ENCODE peak calls at places on chromosomes 7 and 10, in four cellular contexts. I is A549, G is GM12878, Y is K562. L is an unnamed sample.

GRCh38 chr10:103480521-103480920 is 1.5 kb upstream of the CALHM3 start:
- DNase-seq in I (no peak), G (no peak), Y (no peak), L (peak)

GRCh38 chr7:139667377-139667776 is 110.4 kb downstream of the HIPK2 start:
- DNase-seq in I (no peak), G (no peak), Y (no peak), L (no peak)

GRCh38 chr7:158731761-158732160 is 27.2 kb upstream of the NCAPG2 start:
- DNase-seq in I (no peak), G (no peak), Y (no peak), L (no peak)

GRCh38 chr10:28375399-28376354 is 72.8 kb upstream of the MPP7 start:
- DNase-seq in I (peak), G (no peak), Y (no peak), L (peak)

GRCh38 chr10:103082683-103083082 is 110.4 kb downstream of the NT5C2 start:
- DNase-seq in I (no peak), G (no peak), Y (no peak), L (no peak)

GRCh38 chr10:59954296-59954695 is 47.9 kb upstream of the CCDC6 start:
- DNase-seq in I (no peak), G (no peak), Y (no peak), L (peak)

GRCh38 chr7:122677149-122677548 is 21.8 kb downstream of the RNF133 start:
- DNase-seq in I (no peak), G (no peak), Y (no peak), L (no peak)

GRCh38 chr10:102133373-102134195 is 744 bp downstream of the PPRC1 start:
- DNase-seq in I (peak), G (no peak), Y (peak), L (peak)

GRCh38 chr7:37323912-37324430 is 124.7 kb downstream of the ELMO1 start:
- DNase-seq in I (no peak), G (no peak), Y (no peak), L (no peak)

GRCh38 chr7:6151994-6152735 is 120.3 kb downstream of the CYTH3 start:
- DNase-seq in I (no peak), G (no peak), Y (no peak), L (no peak)

GRCh38 chr10:69317175-69318086 is 39.1 kb downstream of the HK1 start:
- DNase-seq in I (no peak), G (no peak), Y (peak), L (no peak)

GRCh38 chr10:7507887-7508726 is 97.3 kb upstream of the SFMBT2 start:
- DNase-seq in I (no peak), G (no peak), Y (no peak), L (no peak)

GRCh38 chr10:70307096-70307495 is 23.3 kb upstream of the NPFFR1 start:
- DNase-seq in I (no peak), G (no peak), Y (no peak), L (no peak)

GRCh38 chr7:129279757-129280156 is 54.9 kb downstream of the AHCYL2 start:
- DNase-seq in I (no peak), G (no peak), Y (no peak), L (no peak)

GRCh38 chr7:144390481-144390880 is 13.0 kb downstream of the NOBOX start:
- DNase-seq in I (no peak), G (no peak), Y (no peak), L (no peak)

GRCh38 chr7:102283477-102284189 is 3.0 kb upstream of the SH2B2 start:
- DNase-seq in I (no peak), G (no peak), Y (no peak), L (no peak)

GRCh38 chr10:62688971-62689700 is 115.4 kb upstream of the ADO start:
- DNase-seq in I (no peak), G (no peak), Y (no peak), L (no peak)

GRCh38 chr10:110151467-110151866 is 55.9 kb upstream of the MXI1 start:
- DNase-seq in I (no peak), G (no peak), Y (no peak), L (no peak)

GRCh38 chr7:30789334-30789711 is 18.1 kb downstream of the MINDY4 start:
- DNase-seq in I (no peak), G (no peak), Y (no peak), L (peak)

GRCh38 chr7:101241015-101241363 is 3.4 kb upstream of the CLDN15 start:
- DNase-seq in I (no peak), G (no peak), Y (no peak), L (no peak)

GRCh38 chr10:71423268-71423667 is 26.5 kb downstream of the CDH23 start:
- DNase-seq in I (no peak), G (no peak), Y (no peak), L (no peak)

GRCh38 chr7:39810204-39810642 is 139.8 kb upstream of the CDK13 start:
- DNase-seq in I (peak), G (no peak), Y (peak), L (no peak)

GRCh38 chr7:152522551-152522950 is 86.7 kb upstream of the KMT2C start:
- DNase-seq in I (no peak), G (no peak), Y (no peak), L (no peak)

GRCh38 chr10:103765981-103766380 is 89.4 kb downstream of the SH3PXD2A start:
- DNase-seq in I (no peak), G (no peak), Y (no peak), L (peak)

GRCh38 chr10:63346015-63346441 is 119.7 kb downstream of the JMJD1C start:
- DNase-seq in I (peak), G (no peak), Y (no peak), L (peak)

GRCh38 chr10:127196955-127197432 is 603 bp upstream of the INSYN2A start:
- DNase-seq in I (no peak), G (no peak), Y (no peak), L (no peak)

GRCh38 chr7:27066148-27066547 is 29.7 kb downstream of the HOXA1 start:
- DNase-seq in I (no peak), G (no peak), Y (no peak), L (peak)

GRCh38 chr7:151379193-151379520 is 30.7 kb downstream of the WDR86 start:
- DNase-seq in I (no peak), G (no peak), Y (no peak), L (no peak)

GRCh38 chr7:131106681-131107342 is 220.9 kb upstream of the MKLN1 start:
- DNase-seq in I (peak), G (no peak), Y (peak), L (no peak)

DNA sequence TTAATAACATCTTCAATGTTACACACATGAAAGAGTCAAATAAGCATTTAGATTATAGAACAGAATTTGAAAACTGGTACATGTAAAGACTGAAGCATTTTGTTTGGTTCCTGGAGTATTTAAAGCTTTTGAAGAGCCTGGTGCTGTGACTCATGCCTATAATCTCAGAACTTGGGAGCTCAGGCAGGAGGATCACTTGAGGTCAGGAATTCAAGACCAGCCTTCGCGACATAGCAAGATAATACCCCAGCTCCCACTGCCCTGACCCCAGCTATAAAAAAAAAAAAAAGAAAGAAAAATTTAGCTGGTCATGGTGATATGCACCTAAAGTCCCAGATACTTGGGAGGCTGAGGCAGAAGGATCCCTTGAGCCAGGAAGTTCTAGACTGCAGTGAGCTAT is 87.8 kb downstream of the HDAC9 start:
- DNase-seq in I (no peak), G (no peak), Y (no peak), L (peak)
- TF ChIP-seq ELK1 in I (no peak), G (no peak), Y (no peak), L (no peak)

GRCh38 chr7:22732556-22733126 is 5.6 kb downstream of the IL6 start:
- DNase-seq in I (peak), G (no peak), Y (no peak), L (peak)
- TF ChIP-seq ELK1 in I (no peak), G (no peak), Y (no peak), L (no peak)

DNA sequence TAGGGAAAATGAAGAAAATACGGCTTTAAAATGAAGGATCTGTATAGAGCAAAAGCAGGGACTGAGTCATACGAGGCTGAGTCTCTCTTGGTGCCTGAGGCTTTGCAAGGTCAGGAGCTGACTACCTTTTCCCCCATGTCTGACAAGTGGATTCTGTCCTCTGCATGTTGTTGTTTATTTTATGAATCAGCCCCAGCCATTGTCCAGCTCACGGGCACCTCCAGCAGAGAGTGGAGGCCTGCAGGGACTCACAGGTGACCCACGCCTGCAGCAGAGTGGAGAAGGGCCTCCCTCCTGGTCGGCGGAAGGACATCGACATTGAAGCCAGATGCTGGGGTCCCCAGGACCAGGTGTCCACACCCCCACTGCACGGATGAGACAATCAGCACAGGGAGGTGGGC is 233.9 kb downstream of the WDR37 start:
- DNase-seq in I (peak), G (no peak), Y (no peak), L (no peak)
- TF ChIP-seq ELK1 in I (no peak), G (no peak), Y (no peak), L (no peak)

GRCh38 chr7:156580036-156580435 is 60.5 kb upstream of the RNF32 start:
- DNase-seq in I (no peak), G (no peak), Y (no peak), L (no peak)

GRCh38 chr7:156577645-156578577 is 62.7 kb upstream of the RNF32 start:
- DNase-seq in I (no peak), G (no peak), Y (no peak), L (no peak)

GRCh38 chr7:156578978-156579430 is 61.6 kb upstream of the RNF32 start:
- DNase-seq in I (no peak), G (no peak), Y (no peak), L (no peak)

GRCh38 chr7:156578578-156578940 is 62.0 kb upstream of the RNF32 start:
- DNase-seq in I (no peak), G (no peak), Y (no peak), L (no peak)

GRCh38 chr7:156579566-156579965 is 61.0 kb upstream of the RNF32 start:
- DNase-seq in I (no peak), G (no peak), Y (no peak), L (no peak)
- TF ChIP-seq ELK1 in I (no peak), G (no peak), Y (no peak), L (no peak)

GRCh38 chr10:32110790-32111189 is 54.6 kb upstream of the KIF5B start:
- DNase-seq in I (no peak), G (no peak), Y (no peak), L (no peak)

GRCh38 chr10:32111585-32111984 is 55.4 kb upstream of the KIF5B start:
- DNase-seq in I (no peak), G (no peak), Y (no peak), L (no peak)

GRCh38 chr10:32114500-32114899 is 58.3 kb upstream of the KIF5B start:
- DNase-seq in I (no peak), G (no peak), Y (no peak), L (no peak)

GRCh38 chr10:32109603-32110002 is 53.4 kb upstream of the KIF5B start:
- DNase-seq in I (no peak), G (no peak), Y (no peak), L (no peak)

DNA sequence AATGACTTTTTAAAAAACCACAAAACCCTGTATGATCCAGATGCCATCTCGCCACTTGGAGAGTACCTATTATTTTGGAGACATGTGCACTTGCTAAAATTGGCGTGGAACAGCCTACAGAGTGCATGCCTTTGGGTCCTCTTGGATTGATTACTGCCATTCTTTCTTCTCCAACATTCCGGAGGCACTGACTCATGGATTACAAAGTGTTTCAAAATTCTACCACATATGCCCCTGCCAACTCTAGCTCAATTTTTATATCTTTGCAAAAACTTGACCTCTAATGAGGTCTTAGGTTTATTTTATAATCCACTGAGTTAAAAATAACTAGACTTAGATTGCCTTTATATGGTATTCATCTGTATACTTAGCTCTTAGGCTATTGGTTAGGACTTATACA is 55.8 kb upstream of the KIF5B start:
- DNase-seq in I (peak), G (no peak), Y (no peak), L (peak)
- TF ChIP-seq ELK1 in I (no peak), G (no peak), Y (no peak), L (no peak)

DNA sequence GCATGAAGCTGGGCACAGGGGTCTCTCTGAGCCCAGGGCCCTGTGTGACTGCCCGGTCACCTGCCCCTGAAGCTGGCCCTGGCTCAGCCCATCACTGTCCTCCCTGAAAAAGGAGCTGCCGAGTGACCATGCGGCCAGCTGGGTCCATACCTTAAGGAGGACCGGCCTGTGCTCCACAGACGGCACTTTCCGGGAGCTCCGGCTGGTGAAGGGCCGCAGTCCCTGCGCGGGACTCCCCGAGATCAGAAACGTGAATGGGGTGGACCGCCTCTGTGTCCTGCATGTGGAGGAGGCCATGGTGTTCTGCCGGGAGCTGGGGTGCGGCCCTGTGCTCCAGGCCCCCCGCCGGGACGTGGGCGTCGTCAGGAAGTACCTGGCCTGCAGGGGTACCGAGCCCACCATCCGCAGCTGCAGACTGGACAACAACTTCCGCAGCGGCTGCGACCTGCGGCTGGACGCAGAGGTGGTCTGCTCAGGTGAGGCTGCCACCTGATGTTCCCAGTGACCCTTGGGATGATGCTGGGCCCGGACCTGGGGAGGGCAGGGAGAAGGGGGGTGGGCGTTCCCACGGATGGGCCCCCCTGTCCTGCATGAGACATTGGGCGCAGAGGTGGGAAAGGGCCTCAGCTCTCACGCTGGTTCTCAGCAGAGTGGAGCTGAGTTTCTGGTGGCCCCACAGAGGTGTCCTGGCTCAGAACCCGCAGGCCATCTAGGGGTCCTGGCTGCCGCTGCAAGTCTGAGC is 3.5 kb downstream of the SCART1 start:
- DNase-seq in I (no peak), G (no peak), Y (no peak), L (no peak)
- TF ChIP-seq ELK1 in I (no peak), G (no peak), Y (no peak), L (no peak)

GRCh38 chr7:74312418-74313021 is 23.3 kb downstream of the CLIP2 start:
- DNase-seq in I (no peak), G (no peak), Y (no peak), L (no peak)
- TF ChIP-seq ELK1 in I (no peak), G (no peak), Y (no peak), L (no peak)

GRCh38 chr7:38673795-38674194 is 42.6 kb upstream of the AMPH start:
- DNase-seq in I (peak), G (no peak), Y (no peak), L (peak)
- TF ChIP-seq ELK1 in I (no peak), G (no peak), Y (no peak), L (no peak)

L was measured in IMR-90.